ENCODE peak calls at places on chromosomes 1 and 21, in four cellular contexts. D is Panc1, V is psoas muscle, N is mucosa of descending colon. G is an unnamed sample. For H3K4me1, the result is how much of the 10 kb centered on the place peaks cover.

GRCh38 chr1:204503122-204503912 is 8.7 kb upstream of the PIK3C2B start:
- DNase-seq in D (no peak), V (no peak), N (peak), G (no peak)

GRCh38 chr1:183908095-183908494 is 103.2 kb downstream of the RGL1 start:
- DNase-seq in D (no peak), V (no peak), N (no peak), G (no peak)

GRCh38 chr21:19565587-19565986 is 1162.0 kb upstream of the TMPRSS15 start:
- DNase-seq in D (no peak), V (no peak), N (no peak), G (no peak)

GRCh38 chr1:6770727-6771567 is 14.3 kb upstream of the CAMTA1 start:
- DNase-seq in D (no peak), V (no peak), N (no peak), G (no peak)

GRCh38 chr1:86774305-86775304 is 70.2 kb downstream of the SH3GLB1 start:
- DNase-seq in D (peak), V (peak), N (peak), G (peak)

GRCh38 chr1:167148388-167148787 is 54.5 kb downstream of the STYXL2 start:
- DNase-seq in D (no peak), V (no peak), N (no peak), G (no peak)

GRCh38 chr1:151165738-151166505 is at the start of the genes LYSMD1 and SCNM1:
- DNase-seq in D (peak), V (peak), N (peak), G (peak)

GRCh38 chr21:25752389-25752788 is 17.6 kb downstream of the GABPA start:
- DNase-seq in D (no peak), V (no peak), N (no peak), G (no peak)

GRCh38 chr1:58652351-58653184 is 47.3 kb downstream of the MYSM1 start:
- DNase-seq in D (peak), V (no peak), N (peak), G (no peak)

GRCh38 chr1:240164742-240165141 is 73.1 kb downstream of the FMN2 start:
- DNase-seq in D (no peak), V (no peak), N (no peak), G (no peak)

GRCh38 chr1:14486401-14487110 is 111.9 kb upstream of the KAZN start:
- DNase-seq in D (no peak), V (no peak), N (no peak), G (no peak)

GRCh38 chr1:169003864-169004516 is 102.5 kb upstream of the ATP1B1 start:
- DNase-seq in D (no peak), V (no peak), N (no peak), G (peak)

GRCh38 chr1:226676381-226676780 is 62.7 kb downstream of the ITPKB start:
- DNase-seq in D (no peak), V (no peak), N (no peak), G (no peak)

GRCh38 chr1:183019126-183019740 is 4.0 kb upstream of the LAMC1 start:
- DNase-seq in D (no peak), V (no peak), N (no peak), G (no peak)

GRCh38 chr1:74396462-74396861 is 115.9 kb downstream of the LRRC53 start:
- DNase-seq in D (no peak), V (no peak), N (no peak), G (no peak)

GRCh38 chr1:22747021-22747734 is 36.5 kb downstream of the EPHB2 start:
- DNase-seq in D (peak), V (no peak), N (no peak), G (no peak)

GRCh38 chr1:193685986-193686385 is 499.6 kb upstream of the B3GALT2 start:
- DNase-seq in D (no peak), V (no peak), N (no peak), G (no peak)

GRCh38 chr1:92909321-92909720 is 51.9 kb downstream of the DIPK1A start:
- DNase-seq in D (no peak), V (no peak), N (no peak), G (no peak)

GRCh38 chr1:232369451-232369850 is 260.5 kb downstream of the SIPA1L2 start:
- DNase-seq in D (no peak), V (no peak), N (no peak), G (no peak)

GRCh38 chr1:230706020-230706699 is 7.8 kb downstream of the AGT start:
- DNase-seq in D (no peak), V (no peak), N (no peak), G (no peak)

GRCh38 chr1:230709619-230710542 is 4.0 kb downstream of the AGT start:
- DNase-seq in D (no peak), V (no peak), N (no peak), G (no peak)

GRCh38 chr1:230708631-230709580 is 5.0 kb downstream of the AGT start:
- DNase-seq in D (no peak), V (peak), N (peak), G (no peak)

GRCh38 chr1:230706887-230707731 is 6.8 kb downstream of the AGT start:
- DNase-seq in D (no peak), V (no peak), N (no peak), G (no peak)

DNA sequence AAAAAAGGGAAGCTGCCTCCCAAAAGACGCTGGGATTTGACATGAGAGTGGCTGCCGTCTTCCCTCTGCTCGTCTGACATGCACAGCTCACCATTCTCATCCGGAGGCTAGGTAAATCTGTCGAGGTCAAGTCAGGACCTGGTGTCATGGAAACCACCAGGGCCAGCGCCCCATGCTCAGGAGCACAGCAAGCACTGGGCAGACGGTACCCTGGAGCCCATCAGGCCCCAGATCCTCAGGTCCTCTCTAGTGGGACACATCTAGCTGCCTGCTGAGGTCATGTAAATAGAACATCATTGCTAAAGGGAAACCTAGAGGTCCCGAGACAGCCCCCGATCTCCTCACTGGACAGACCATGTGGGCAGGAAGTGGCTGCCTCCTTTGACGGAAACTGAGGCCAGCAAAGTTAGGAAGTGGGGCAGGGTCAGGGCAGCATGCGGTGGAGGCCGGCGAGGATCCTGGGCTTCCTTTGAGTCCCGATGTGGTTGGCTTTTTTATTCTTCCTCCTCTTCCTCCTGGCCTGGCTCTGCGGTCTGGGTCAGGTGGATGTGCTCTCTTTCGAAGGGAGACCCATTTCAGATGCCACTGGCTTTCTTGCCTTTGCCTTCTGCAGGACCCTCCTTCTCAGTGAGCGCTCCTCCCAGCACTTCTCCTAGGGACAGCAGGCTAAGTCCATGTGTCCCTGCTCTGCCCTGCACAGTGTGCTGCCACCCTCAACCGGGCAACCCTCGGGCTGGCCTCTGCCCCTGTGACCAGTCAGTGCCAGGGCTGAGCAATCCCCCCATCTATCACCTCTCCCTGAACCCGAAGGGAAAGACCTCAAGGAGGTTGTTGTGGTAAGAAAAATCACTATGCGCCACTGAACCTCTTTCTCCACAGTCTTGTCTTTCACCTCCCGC is 5.9 kb downstream of the AGT start:
- DNase-seq in D (no peak), V (peak), N (no peak), G (no peak)
- H3K4me1 ChIP-seq in D (under half), V (under half), N (under half), G (under half)

DNA sequence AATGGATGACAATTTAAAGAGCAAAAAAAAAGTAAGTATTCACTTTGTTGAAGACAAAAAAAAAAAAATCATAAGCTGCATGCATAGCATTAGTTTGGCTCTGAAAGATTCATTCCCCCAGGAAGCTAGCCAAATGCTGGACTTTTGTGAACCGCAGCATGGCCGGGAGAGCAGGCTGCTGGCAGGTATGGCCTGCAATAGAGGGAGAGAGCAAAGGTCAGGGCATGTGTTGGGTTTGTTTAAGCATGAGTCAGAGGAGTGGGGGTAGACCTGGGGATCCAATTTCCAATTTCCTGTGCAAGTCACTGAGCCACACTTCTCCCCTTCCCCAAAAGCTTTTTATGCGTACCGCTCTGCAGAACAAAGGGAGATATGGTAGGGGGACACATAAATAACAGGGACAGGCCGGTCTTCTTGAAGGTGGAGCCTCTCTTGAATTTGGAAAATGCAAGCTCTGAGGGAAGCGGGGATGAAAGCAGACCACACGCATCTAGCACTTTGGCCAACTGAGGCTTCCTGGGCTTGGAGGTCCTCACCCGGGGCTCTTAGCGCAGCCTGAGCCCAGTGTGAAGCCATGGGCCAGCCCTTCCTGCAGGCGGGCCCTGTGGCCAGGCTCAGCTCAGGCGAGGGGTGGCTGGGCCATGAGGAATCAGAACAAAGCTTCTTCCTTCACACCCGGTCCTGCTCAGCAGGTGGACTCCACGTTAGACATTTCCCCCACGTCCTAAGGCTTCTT is 171.1 kb downstream of the TOMM20 start:
- DNase-seq in D (no peak), V (no peak), N (peak), G (no peak)
- H3K4me1 ChIP-seq in D (half or more), V (half or more), N (half or more), G (half or more)

GRCh38 chr1:247386217-247386616 is 29.8 kb upstream of the NLRP3 start:
- DNase-seq in D (no peak), V (no peak), N (no peak), G (no peak)
- H3K4me1 ChIP-seq in D (under half), V (under half), N (under half), G (under half)

GRCh38 chr1:63326106-63326472 is 3.7 kb downstream of the FOXD3 start:
- DNase-seq in D (no peak), V (no peak), N (no peak), G (no peak)
- H3K4me1 ChIP-seq in D (under half), V (under half), N (under half), G (under half)

DNA sequence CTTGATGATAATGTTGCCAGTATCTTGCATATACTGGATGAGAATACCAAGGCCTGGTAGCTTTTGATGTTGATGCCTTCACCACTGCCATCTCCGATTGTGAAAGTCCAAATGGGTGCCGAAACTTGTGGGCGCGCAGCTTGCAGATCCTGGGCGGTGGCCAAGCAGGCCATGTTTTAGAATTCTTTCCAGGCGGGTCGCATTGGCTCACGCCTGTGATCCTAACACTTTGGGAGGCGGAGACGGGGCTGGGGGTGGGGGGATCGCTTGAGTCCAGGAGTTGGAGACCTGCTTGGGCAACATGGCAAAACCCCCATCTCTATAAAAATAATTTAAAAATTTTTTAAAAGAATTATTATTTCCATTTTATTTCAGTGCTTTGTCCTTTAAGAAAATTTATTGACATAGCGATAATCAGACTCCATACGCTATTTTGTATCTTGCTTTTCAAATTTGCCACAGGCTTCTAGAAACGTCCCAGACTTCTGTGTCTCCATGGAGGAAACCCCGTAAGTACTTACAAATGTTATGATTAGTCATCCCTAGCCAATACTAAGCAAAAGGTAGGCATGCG is 592 bp upstream of the ZNF326 start:
- DNase-seq in D (no peak), V (peak), N (peak), G (no peak)
- H3K4me1 ChIP-seq in D (under half), V (under half), N (under half), G (under half)

G was measured in upper lobe of right lung.